ENCODE peak calls at places on chromosomes 4 and X, in eight cellular contexts. B, Q, C, I, J, P, O and N are unnamed samples.

GRCh38 chrX:84197550-84197949 is 9.6 kb upstream of the RPS6KA6 start:
- DNase-seq in B (no peak), Q (no peak), C (no peak), I (no peak), J (no peak), P (no peak), O (no peak), N (no peak)

GRCh38 chr4:27666943-27667342 is 806.3 kb downstream of the STIM2 start:
- DNase-seq in B (no peak), Q (no peak), C (no peak), I (no peak), J (peak; percentile 3), P (no peak), O (no peak), N (no peak)

GRCh38 chrX:119008122-119008744 is 33.8 kb downstream of the LONRF3 start:
- DNase-seq in B (no peak), Q (peak; percentile 7), C (peak; percentile 28), I (no peak), J (no peak), P (peak; percentile 28), O (no peak), N (no peak)

GRCh38 chr4:39480251-39480650 is 21.4 kb downstream of the LIAS start:
- DNase-seq in B (no peak), Q (no peak), C (no peak), I (no peak), J (no peak), P (no peak), O (no peak), N (no peak)

GRCh38 chrX:96576358-96576757 is 108.3 kb upstream of the DIAPH2 start:
- DNase-seq in B (no peak), Q (no peak), C (no peak), I (no peak), J (no peak), P (no peak), O (no peak), N (no peak)

GRCh38 chr4:160136021-160136420 is 1033.1 kb downstream of the RAPGEF2 start:
- DNase-seq in B (no peak), Q (no peak), C (no peak), I (no peak), J (peak; percentile 77), P (no peak), O (no peak), N (no peak)

GRCh38 chr4:22721189-22721588 is 28.5 kb downstream of the GBA3 start:
- DNase-seq in B (no peak), Q (no peak), C (no peak), I (no peak), J (no peak), P (no peak), O (no peak), N (no peak)

GRCh38 chr4:78596111-78596742 is 44.7 kb downstream of the ANXA3 start:
- DNase-seq in B (no peak), Q (no peak), C (no peak), I (no peak), J (no peak), P (peak; percentile 41), O (no peak), N (no peak)

GRCh38 chr4:2484993-2485392 is 16.1 kb downstream of the RNF4 start:
- DNase-seq in B (no peak), Q (peak; percentile 85), C (peak; percentile 70), I (peak; percentile 61), J (no peak), P (peak; percentile 85), O (peak; percentile 73), N (peak; percentile 83)

GRCh38 chr4:62450740-62451139 is 1250.6 kb downstream of the ADGRL3 start:
- DNase-seq in B (no peak), Q (no peak), C (no peak), I (no peak), J (no peak), P (no peak), O (no peak), N (no peak)

GRCh38 chr4:119785963-119786362 is 157.4 kb upstream of the PDE5A start:
- DNase-seq in B (no peak), Q (no peak), C (peak; percentile 28), I (no peak), J (peak; percentile 5), P (peak; percentile 26), O (no peak), N (peak; percentile 74)

GRCh38 chr4:6230827-6231662 is 30.7 kb upstream of the JAKMIP1 start:
- DNase-seq in B (no peak), Q (no peak), C (no peak), I (peak; percentile 33), J (no peak), P (peak; percentile 16), O (no peak), N (no peak)

GRCh38 chr4:107891299-107891698 is 40.0 kb upstream of the CYP2U1 start:
- DNase-seq in B (no peak), Q (no peak), C (no peak), I (no peak), J (no peak), P (no peak), O (no peak), N (no peak)

GRCh38 chr4:107894138-107894603 is 37.2 kb upstream of the CYP2U1 start:
- DNase-seq in B (no peak), Q (no peak), C (no peak), I (no peak), J (no peak), P (no peak), O (no peak), N (no peak)

GRCh38 chr4:107888237-107888636 is 43.1 kb upstream of the CYP2U1 start:
- DNase-seq in B (no peak), Q (no peak), C (no peak), I (no peak), J (no peak), P (no peak), O (no peak), N (no peak)

GRCh38 chr4:107893171-107894137 is 37.9 kb upstream of the CYP2U1 start:
- DNase-seq in B (no peak), Q (no peak), C (no peak), I (no peak), J (peak; percentile 38), P (no peak), O (no peak), N (no peak)

DNA sequence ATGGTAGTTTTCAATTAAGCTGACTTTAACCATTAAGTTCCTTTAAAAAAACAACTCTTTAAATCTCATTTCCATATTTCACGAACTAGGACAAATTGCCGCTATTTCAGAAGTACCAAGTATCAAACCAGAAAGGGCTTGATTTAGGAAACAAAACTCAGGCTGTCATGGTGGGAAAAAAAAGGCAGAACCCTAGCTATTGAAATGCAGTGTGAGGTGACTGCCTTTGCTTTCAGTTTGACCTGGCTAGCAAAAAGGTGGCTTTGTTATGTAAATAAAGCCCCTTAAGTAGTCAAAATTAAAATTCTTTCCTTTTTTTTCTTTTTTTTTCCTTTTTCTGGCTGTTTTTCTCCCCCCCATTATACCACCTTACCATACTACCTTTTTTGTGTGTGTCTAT is 40.6 kb upstream of the CYP2U1 start:
- DNase-seq in B (peak; percentile 29), Q (no peak), C (no peak), I (no peak), J (no peak), P (no peak), O (no peak), N (no peak)
- H3K4me3 ChIP-seq in B (no peak overlapping the region), Q (no peak overlapping the region), C (no peak overlapping the region), I (no peak overlapping the region), J (no peak overlapping the region), P (no peak overlapping the region), O (no peak overlapping the region), N (no peak overlapping the region)

GRCh38 chrX:47574609-47575325 is 7.5 kb upstream of the TIMP1 start:
- DNase-seq in B (no peak), Q (no peak), C (no peak), I (no peak), J (no peak), P (no peak), O (no peak), N (no peak)

GRCh38 chrX:47574096-47574553 is 8.1 kb upstream of the TIMP1 start:
- DNase-seq in B (no peak), Q (no peak), C (no peak), I (peak; percentile 64), J (no peak), P (no peak), O (no peak), N (no peak)

GRCh38 chrX:47577901-47578300 is 4.3 kb upstream of the TIMP1 start:
- DNase-seq in B (no peak), Q (no peak), C (peak; percentile 59), I (no peak), J (no peak), P (no peak), O (peak; percentile 27), N (no peak)

GRCh38 chrX:47577424-47577823 is 4.8 kb upstream of the TIMP1 start:
- DNase-seq in B (no peak), Q (no peak), C (peak; percentile 51), I (no peak), J (no peak), P (no peak), O (peak; percentile 29), N (no peak)

GRCh38 chrX:47576021-47576898 is 6.0 kb upstream of the TIMP1 start:
- DNase-seq in B (no peak), Q (no peak), C (no peak), I (no peak), J (no peak), P (no peak), O (no peak), N (no peak)
- H3K4me1 ChIP-seq in B (peaks cover 4% of the 10 kb centered on the region), Q (peaks cover 8% of the 10 kb centered on the region), C (no peaks in the 10 kb centered on the region), I (no peaks in the 10 kb centered on the region), J (peaks cover 11% of the 10 kb centered on the region), P (no peaks in the 10 kb centered on the region), O (no peaks in the 10 kb centered on the region), N (peaks cover 6% of the 10 kb centered on the region)

DNA sequence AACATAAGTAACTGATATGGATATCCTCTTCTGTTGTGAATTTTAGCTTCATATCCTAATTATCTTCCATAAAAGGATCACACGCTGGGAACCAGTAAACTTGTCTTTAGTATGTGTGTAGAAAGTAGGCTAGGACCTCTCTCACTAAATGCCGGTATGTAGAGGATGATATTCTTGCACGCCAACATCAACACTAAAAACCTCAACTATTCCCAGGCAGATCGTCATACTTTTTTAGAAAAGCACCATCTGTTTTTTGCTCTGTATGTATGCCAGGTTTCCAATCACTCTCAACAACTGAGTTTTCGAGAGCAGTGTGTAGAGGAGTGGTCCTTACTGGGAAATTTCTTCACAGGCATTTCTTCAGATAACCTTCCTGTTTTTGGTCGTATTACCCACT is 283.6 kb downstream of the GALNTL6 start:
- DNase-seq in B (no peak), Q (no peak), C (no peak), I (no peak), J (no peak), P (no peak), O (no peak), N (no peak)
- TF ChIP-seq CTCF in B (no peak), Q (no peak), C (no peak), I (no peak), J (no peak), P (no peak), O (no peak), N (no peak)

DNA sequence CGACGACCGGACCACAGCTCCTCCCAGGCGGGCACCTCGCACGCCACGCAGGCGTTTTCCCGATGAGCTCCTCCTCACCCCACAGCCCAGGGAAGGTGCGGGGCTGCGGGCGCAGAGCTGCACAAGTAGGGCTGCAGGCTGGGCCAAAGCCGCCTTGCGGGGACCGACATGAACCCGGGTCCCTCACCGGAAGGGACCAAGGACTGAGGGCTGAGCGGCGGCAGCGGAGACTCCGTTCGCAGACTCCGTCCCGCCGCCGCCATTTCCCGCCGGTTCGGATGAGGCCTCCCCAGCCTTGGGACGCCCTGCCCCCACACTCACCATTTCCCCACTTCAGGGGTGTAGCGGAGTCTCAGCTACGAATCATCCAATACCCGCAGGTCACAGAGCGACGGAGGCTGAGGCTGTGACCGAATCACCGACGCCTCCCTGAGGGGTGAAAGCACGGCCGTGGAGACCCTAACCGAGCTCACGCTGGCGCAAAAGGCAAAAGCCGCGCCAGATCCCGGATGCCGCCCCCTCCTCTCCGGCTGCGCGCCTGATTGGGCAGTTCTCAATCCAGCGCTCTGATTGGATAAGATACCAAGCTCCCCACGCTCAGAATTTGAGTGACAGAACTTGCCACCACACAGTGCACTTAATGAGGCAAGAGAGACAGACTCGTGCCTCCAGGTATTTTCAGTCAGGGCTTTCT is at the start of gene ZNF732:
- DNase-seq in B (no peak), Q (peak; percentile 55), C (no peak), I (no peak), J (peak; percentile 89), P (no peak), O (no peak), N (no peak)
- H3K4me3 ChIP-seq in B (peak within 1 kb of the TSS; percentile 96), Q (peak within 1 kb of the TSS; percentile 55), C (peak within 1 kb of the TSS; percentile 12), I (peak within 1 kb of the TSS; percentile 2), J (peak within 1 kb of the TSS; percentile 65), P (peak within 1 kb of the TSS; percentile 45), O (peak within 1 kb of the TSS; percentile 7), N (no peak within 1 kb of the TSS)